ENCODE peak calls at places on chromosome 18, in five cellular contexts. G is upper lobe of right lung, L is mesenchymal stem cell, K is GM23338, B is endothelial cell of umbilical vein. S is an unnamed sample. For H3K4me1, the result is how much of the 10 kb centered on the place peaks cover.

GRCh38 chr18:79575891-79576685 is 103.5 kb upstream of the CTDP1 start:
- DNase-seq in G (peak), L (no peak), K (no peak), B (no peak), S (peak)

GRCh38 chr18:35407871-35408481 is 30.8 kb upstream of the ZNF396 start:
- DNase-seq in G (no peak), L (peak), K (peak), B (peak), S (peak)

GRCh38 chr18:71939483-71939882 is 604.7 kb downstream of the CBLN2 start:
- DNase-seq in G (no peak), L (no peak), K (no peak), B (no peak), S (no peak)

GRCh38 chr18:8402237-8402636 is 207.0 kb upstream of the RAB12 start:
- DNase-seq in G (no peak), L (no peak), K (peak), B (no peak), S (no peak)

GRCh38 chr18:68267583-68267982 is 447.3 kb downstream of the TMX3 start:
- DNase-seq in G (no peak), L (peak), K (no peak), B (no peak), S (no peak)

GRCh38 chr18:3758531-3758930 is 308.6 kb downstream of the TGIF1 start:
- DNase-seq in G (no peak), L (peak), K (no peak), B (peak), S (no peak)

GRCh38 chr18:7482342-7482741 is 84.8 kb upstream of the PTPRM start:
- DNase-seq in G (no peak), L (no peak), K (no peak), B (no peak), S (no peak)

GRCh38 chr18:38367473-38367872 is 801.9 kb upstream of the CELF4 start:
- DNase-seq in G (no peak), L (no peak), K (peak), B (no peak), S (no peak)

GRCh38 chr18:42654561-42654960 is 460.9 kb downstream of the RIT2 start:
- DNase-seq in G (no peak), L (peak), K (no peak), B (no peak), S (no peak)

GRCh38 chr18:32297851-32298250 is 108.0 kb downstream of the MEP1B start:
- DNase-seq in G (no peak), L (no peak), K (no peak), B (no peak), S (no peak)

GRCh38 chr18:63138469-63139340 is 180.9 kb downstream of the BCL2 start:
- DNase-seq in G (no peak), L (no peak), K (peak), B (no peak), S (no peak)

GRCh38 chr18:26556573-26556972 is 8.2 kb upstream of the KCTD1 start:
- DNase-seq in G (no peak), L (no peak), K (no peak), B (no peak), S (no peak)

GRCh38 chr18:75977069-75977468 is 518.0 kb downstream of the ZNF516 start:
- DNase-seq in G (no peak), L (no peak), K (no peak), B (no peak), S (no peak)

GRCh38 chr18:31976242-31976641 is 33.3 kb upstream of the TRAPPC8 start:
- DNase-seq in G (no peak), L (no peak), K (no peak), B (no peak), S (no peak)

GRCh38 chr18:11873670-11874340 is 22.6 kb downstream of the CHMP1B start:
- DNase-seq in G (no peak), L (no peak), K (no peak), B (no peak), S (no peak)

GRCh38 chr18:75247601-75248421 is 37.2 kb downstream of the TSHZ1 start:
- DNase-seq in G (no peak), L (peak), K (no peak), B (peak), S (no peak)

GRCh38 chr18:55064073-55064472 is 104.8 kb upstream of the CCDC68 start:
- DNase-seq in G (no peak), L (no peak), K (no peak), B (no peak), S (no peak)

GRCh38 chr18:74446178-74446577 is 10.9 kb downstream of the DIPK1C start:
- DNase-seq in G (no peak), L (no peak), K (no peak), B (no peak), S (no peak)

GRCh38 chr18:46293699-46294300 is 189.6 kb downstream of the HAUS1 start:
- DNase-seq in G (peak), L (no peak), K (peak), B (no peak), S (no peak)

GRCh38 chr18:75053028-75053624 is 155.8 kb downstream of the PTGR3 start:
- DNase-seq in G (peak), L (no peak), K (no peak), B (no peak), S (no peak)

GRCh38 chr18:61308795-61309393 is 24.3 kb upstream of the CDH20 start:
- DNase-seq in G (no peak), L (no peak), K (no peak), B (peak), S (no peak)

GRCh38 chr18:6482198-6482977 is 67.7 kb upstream of the L3MBTL4 start:
- DNase-seq in G (peak), L (peak), K (peak), B (no peak), S (peak)

GRCh38 chr18:8830067-8831060 is 125.0 kb downstream of the MTCL1 start:
- DNase-seq in G (no peak), L (no peak), K (no peak), B (no peak), S (no peak)

GRCh38 chr18:27787543-27787942 is 389.4 kb downstream of the CDH2 start:
- DNase-seq in G (no peak), L (no peak), K (no peak), B (no peak), S (no peak)

GRCh38 chr18:3547891-3548615 is 98.1 kb downstream of the TGIF1 start:
- DNase-seq in G (no peak), L (no peak), K (no peak), B (no peak), S (no peak)

GRCh38 chr18:54911551-54911950 is 47.7 kb downstream of the CCDC68 start:
- DNase-seq in G (no peak), L (no peak), K (no peak), B (no peak), S (no peak)

GRCh38 chr18:35526476-35527120 is 28.8 kb upstream of the INO80C start:
- DNase-seq in G (peak), L (peak), K (peak), B (no peak), S (no peak)

GRCh38 chr18:48730010-48730409 is 191.2 kb downstream of the CTIF start:
- DNase-seq in G (no peak), L (no peak), K (no peak), B (no peak), S (no peak)

GRCh38 chr18:51196811-51197660 is 445 bp downstream of the MEX3C start:
- DNase-seq in G (peak), L (peak), K (peak), B (peak), S (peak)

GRCh38 chr18:21584391-21584790 is 16.1 kb downstream of the ESCO1 start:
- DNase-seq in G (no peak), L (no peak), K (no peak), B (no peak), S (no peak)

GRCh38 chr18:576924-577323 is 3.3 kb upstream of the CETN1 start:
- DNase-seq in G (no peak), L (no peak), K (no peak), B (no peak), S (no peak)

GRCh38 chr18:5370332-5370731 is 74.8 kb upstream of the ZBTB14 start:
- DNase-seq in G (no peak), L (no peak), K (peak), B (no peak), S (no peak)

GRCh38 chr18:59605633-59606192 is 91.5 kb downstream of the CCBE1 start:
- DNase-seq in G (no peak), L (no peak), K (no peak), B (no peak), S (peak)

DNA sequence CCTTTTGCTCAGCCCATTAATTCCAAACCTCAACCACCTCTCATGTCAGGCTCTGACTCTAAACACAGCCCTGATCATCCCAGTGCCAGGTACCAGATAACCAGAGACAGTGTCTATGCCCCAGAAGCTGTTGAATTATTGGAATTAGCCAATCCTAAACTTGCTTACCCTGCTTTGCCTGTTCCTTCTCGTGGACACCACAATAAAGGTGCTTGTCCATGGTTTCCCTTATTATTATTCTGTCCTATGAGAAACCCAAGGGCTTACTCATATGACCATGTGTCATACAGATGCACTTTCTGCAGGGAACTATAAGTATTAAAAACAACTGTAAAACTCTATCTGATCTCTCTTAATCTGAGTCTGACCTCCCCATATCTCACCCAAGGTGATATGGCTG is 2193.8 kb upstream of the PIK3C3 start:
- DNase-seq in G (no peak), L (no peak), K (no peak), B (no peak), S (no peak)
- H3K27ac ChIP-seq in G (no peak), L (no peak), K (no peak), B (no peak), S (no peak)

GRCh38 chr18:77099501-77100370 is 32.8 kb downstream of the MBP start:
- DNase-seq in G (no peak), L (no peak), K (no peak), B (no peak), S (no peak)
- H3K4me1 ChIP-seq in G (half or more), L (under half), K (half or more), B (under half), S (under half)

GRCh38 chr18:23141022-23141999 is 6.0 kb downstream of the CABLES1 start:
- DNase-seq in G (no peak), L (peak), K (no peak), B (no peak), S (peak)
- H3K27ac ChIP-seq in G (peak), L (no peak), K (no peak), B (no peak), S (peak)

GRCh38 chr18:50155406-50155805 is 39.5 kb downstream of the MYO5B start:
- DNase-seq in G (no peak), L (no peak), K (no peak), B (no peak), S (no peak)

GRCh38 chr18:50159654-50160046 is 35.3 kb downstream of the MYO5B start:
- DNase-seq in G (no peak), L (no peak), K (no peak), B (no peak), S (no peak)

GRCh38 chr18:50161806-50162205 is 33.1 kb downstream of the MYO5B start:
- DNase-seq in G (no peak), L (no peak), K (no peak), B (no peak), S (no peak)

GRCh38 chr18:50162486-50163304 is 32.3 kb downstream of the MYO5B start:
- DNase-seq in G (no peak), L (no peak), K (no peak), B (no peak), S (no peak)

GRCh38 chr18:50158866-50159653 is 35.9 kb downstream of the MYO5B start:
- DNase-seq in G (no peak), L (no peak), K (no peak), B (no peak), S (no peak)
- H3K4me1 ChIP-seq in G (under half), L (under half), K (under half), B (under half), S (under half)

GRCh38 chr18:69790649-69791048 is 157.0 kb downstream of the CD226 start:
- DNase-seq in G (no peak), L (no peak), K (no peak), B (no peak), S (no peak)

GRCh38 chr18:69785466-69785865 is 162.2 kb downstream of the CD226 start:
- DNase-seq in G (no peak), L (no peak), K (no peak), B (no peak), S (no peak)

GRCh38 chr18:69789794-69790193 is 157.9 kb downstream of the CD226 start:
- DNase-seq in G (no peak), L (no peak), K (no peak), B (no peak), S (no peak)

GRCh38 chr18:69786427-69786826 is 161.2 kb downstream of the CD226 start:
- DNase-seq in G (no peak), L (no peak), K (no peak), B (no peak), S (no peak)

DNA sequence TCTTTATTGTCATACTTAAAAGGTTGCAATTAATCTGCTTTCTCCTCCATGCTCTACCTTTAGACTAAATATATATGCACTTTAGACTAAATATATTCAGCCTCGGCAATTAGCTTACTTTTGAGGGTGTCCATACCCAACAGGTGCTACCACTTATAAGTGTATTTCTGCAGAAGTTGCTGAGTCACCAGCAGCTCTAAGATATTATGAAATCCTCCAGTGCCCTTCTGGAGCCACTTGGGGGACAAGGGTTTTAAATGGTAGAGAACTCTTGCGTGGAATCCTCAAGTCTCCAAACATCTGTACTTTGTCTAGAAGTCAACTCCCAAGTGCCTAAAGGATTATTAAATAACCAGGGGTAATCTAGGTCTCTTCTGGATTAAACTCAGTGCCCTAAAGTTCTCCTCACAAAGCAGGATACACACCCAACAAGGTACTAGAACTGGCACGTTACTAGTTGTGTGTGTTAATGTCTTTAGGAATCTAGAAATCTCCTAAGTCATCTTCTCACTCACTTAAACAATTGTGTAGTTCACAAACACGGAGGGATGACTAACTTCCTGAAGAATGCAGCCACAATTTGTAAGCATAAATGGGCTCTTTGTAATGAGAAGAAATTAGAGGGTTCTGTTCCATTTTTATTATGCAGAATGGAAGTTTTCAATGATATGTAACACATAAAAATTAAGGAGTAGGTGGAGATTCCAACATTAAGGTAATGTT is 159.7 kb downstream of the CD226 start:
- DNase-seq in G (no peak), L (peak), K (peak), B (peak), S (no peak)
- H3K27ac ChIP-seq in G (no peak), L (no peak), K (no peak), B (peak), S (no peak)